ENCODE peak calls at places on chromosomes 4 and X, in nine cellular contexts. W is suprapubic skin, L is lower leg skin, B is right lobe of liver, O is fibroblast of the aortic adventitia, R is kidney epithelial cell, J is ovary, Q is bronchial epithelial cell, U is HCT116. H is an unnamed sample.

GRCh38 chr4:3847211-3847940 is 81.2 kb downstream of the ADRA2C start:
- DNase-seq in W (no peak), L (no peak), B (no peak), O (no peak), R (no peak), J (no peak), Q (no peak), U (no peak), H (no peak)

GRCh38 chrX:16138108-16138427 is 14.7 kb downstream of the GRPR start:
- DNase-seq in W (no peak), L (no peak), B (no peak), O (peak), R (no peak), J (no peak), Q (no peak), U (peak), H (no peak)

GRCh38 chr4:188107931-188108843 is 1.2 kb downstream of the TRIML2 start:
- DNase-seq in W (no peak), L (no peak), B (no peak), O (no peak), R (no peak), J (no peak), Q (peak), U (peak), H (no peak)

GRCh38 chr4:33577798-33578197 is 2666.5 kb downstream of the ARAP2 start:
- DNase-seq in W (no peak), L (no peak), B (no peak), O (no peak), R (no peak), J (no peak), Q (no peak), U (no peak), H (no peak)

GRCh38 chr4:158172558-158173258 is at the start of gene GASK1B:
- DNase-seq in W (no peak), L (peak), B (no peak), O (peak), R (no peak), J (peak), Q (peak), U (peak), H (peak)

GRCh38 chr4:127364397-127364796 is 268.4 kb upstream of the INTU start:
- DNase-seq in W (no peak), L (no peak), B (no peak), O (no peak), R (no peak), J (no peak), Q (no peak), U (no peak), H (no peak)

GRCh38 chr4:110270492-110271197 is 72.2 kb upstream of the ELOVL6 start:
- DNase-seq in W (no peak), L (no peak), B (no peak), O (peak), R (peak), J (no peak), Q (peak), U (no peak), H (no peak)

GRCh38 chr4:69656653-69657158 is 3.7 kb upstream of the UGT2A1 start:
- DNase-seq in W (no peak), L (no peak), B (no peak), O (no peak), R (no peak), J (no peak), Q (no peak), U (no peak), H (no peak)

GRCh38 chr4:108540536-108540935 is 79.8 kb upstream of the RPL34 start:
- DNase-seq in W (no peak), L (no peak), B (no peak), O (no peak), R (peak), J (no peak), Q (peak), U (no peak), H (no peak)

GRCh38 chr4:38815879-38816782 is 11.5 kb upstream of the TLR1 start:
- DNase-seq in W (no peak), L (no peak), B (no peak), O (no peak), R (no peak), J (no peak), Q (peak), U (no peak), H (no peak)

GRCh38 chr4:81723927-81724587 is 252.3 kb upstream of the RASGEF1B start:
- DNase-seq in W (no peak), L (peak), B (peak), O (peak), R (no peak), J (no peak), Q (peak), U (no peak), H (no peak)

GRCh38 chr4:36235306-36235705 is 9.0 kb downstream of the ARAP2 start:
- DNase-seq in W (no peak), L (no peak), B (no peak), O (no peak), R (no peak), J (no peak), Q (peak), U (no peak), H (no peak)

GRCh38 chr4:23006756-23007155 is 314.0 kb downstream of the GBA3 start:
- DNase-seq in W (no peak), L (no peak), B (no peak), O (peak), R (no peak), J (no peak), Q (peak), U (no peak), H (no peak)

GRCh38 chr4:90061881-90062280 is 65.3 kb upstream of the CCSER1 start:
- DNase-seq in W (no peak), L (no peak), B (no peak), O (no peak), R (no peak), J (no peak), Q (no peak), U (no peak), H (no peak)

GRCh38 chr4:152052431-152053057 is 291.7 kb upstream of the GATB start:
- DNase-seq in W (no peak), L (no peak), B (no peak), O (peak), R (no peak), J (no peak), Q (no peak), U (no peak), H (no peak)

GRCh38 chr4:164977243-164978164 is at the start of gene TRIM61:
- DNase-seq in W (no peak), L (no peak), B (no peak), O (peak), R (no peak), J (peak), Q (no peak), U (no peak), H (peak)

GRCh38 chrX:74557378-74557777 is 57.0 kb downstream of the RLIM start:
- DNase-seq in W (no peak), L (no peak), B (no peak), O (no peak), R (no peak), J (no peak), Q (no peak), U (no peak), H (no peak)

GRCh38 chrX:69504626-69505612 is 793 bp downstream of the NALF2 start:
- DNase-seq in W (no peak), L (no peak), B (no peak), O (no peak), R (no peak), J (no peak), Q (no peak), U (no peak), H (no peak)

GRCh38 chr4:153616005-153616555 is 68.0 kb upstream of the TLR2 start:
- DNase-seq in W (no peak), L (no peak), B (no peak), O (peak), R (no peak), J (no peak), Q (no peak), U (no peak), H (no peak)

GRCh38 chrX:15072880-15073279 is 197.0 kb downstream of the ASB9 start:
- DNase-seq in W (no peak), L (no peak), B (no peak), O (no peak), R (no peak), J (no peak), Q (no peak), U (no peak), H (no peak)

GRCh38 chrX:1564750-1565683 is 26.4 kb upstream of the AKAP17A start:
- DNase-seq in W (peak), L (no peak), B (peak), O (no peak), R (no peak), J (no peak), Q (no peak), U (no peak), H (no peak)

GRCh38 chr4:163591614-163592020 is 97.1 kb downstream of the TMA16 start:
- DNase-seq in W (no peak), L (no peak), B (no peak), O (no peak), R (no peak), J (no peak), Q (no peak), U (no peak), H (no peak)

GRCh38 chr4:77877167-77877566 is 14.5 kb downstream of the MRPL1 start:
- DNase-seq in W (no peak), L (no peak), B (no peak), O (no peak), R (no peak), J (no peak), Q (no peak), U (no peak), H (no peak)

GRCh38 chr4:39365931-39366771 is at the start of gene RFC1:
- DNase-seq in W (peak), L (peak), B (peak), O (peak), R (peak), J (peak), Q (peak), U (peak), H (peak)

GRCh38 chr4:15423285-15423711 is 4.5 kb upstream of the C1QTNF7 start:
- DNase-seq in W (no peak), L (no peak), B (no peak), O (no peak), R (no peak), J (no peak), Q (no peak), U (no peak), H (no peak)

GRCh38 chr4:15428611-15429010 is 778 bp downstream of the C1QTNF7 start:
- DNase-seq in W (no peak), L (peak), B (no peak), O (no peak), R (no peak), J (no peak), Q (peak), U (no peak), H (no peak)

GRCh38 chr4:15425520-15425919 is 2.3 kb upstream of the C1QTNF7 start:
- DNase-seq in W (no peak), L (no peak), B (no peak), O (no peak), R (no peak), J (no peak), Q (peak), U (no peak), H (no peak)

GRCh38 chr4:15427126-15427525 is 707 bp upstream of the C1QTNF7 start:
- DNase-seq in W (no peak), L (no peak), B (no peak), O (no peak), R (no peak), J (no peak), Q (peak), U (no peak), H (no peak)

DNA sequence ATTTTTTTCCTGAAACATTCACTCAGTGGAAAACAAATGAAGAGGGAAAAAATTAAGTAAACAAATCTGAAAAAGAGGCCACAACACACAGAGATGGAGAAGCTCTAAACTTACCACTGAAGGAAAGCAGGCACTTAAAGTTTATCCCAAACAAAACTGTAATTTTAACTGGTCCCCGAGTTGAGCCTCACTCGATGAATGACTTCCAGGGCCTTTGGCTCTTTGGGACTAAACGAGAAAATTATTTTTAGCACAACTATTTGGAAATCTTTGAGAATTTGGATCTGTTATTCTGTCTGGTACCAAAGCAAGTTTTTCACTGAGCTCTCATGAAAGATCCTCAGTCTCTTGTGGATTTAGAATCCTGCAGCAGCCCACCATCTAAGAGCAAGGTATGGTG is at the start of gene C1QTNF7:
- DNase-seq in W (no peak), L (no peak), B (no peak), O (no peak), R (no peak), J (no peak), Q (no peak), U (no peak), H (no peak)
- H3K4me3 ChIP-seq in W (no peak), L (no peak), B (no peak), O (no peak), R (no peak), J (no peak), Q (no peak), U (no peak), H (no peak)

GRCh38 chr4:61517144-61517543 is 317.0 kb downstream of the ADGRL3 start:
- DNase-seq in W (no peak), L (no peak), B (no peak), O (no peak), R (no peak), J (no peak), Q (no peak), U (no peak), H (peak)
- TF ChIP-seq CTCF in W (no peak), L (no peak), B (no peak), O (no peak), R (peak), J (no peak), Q (no peak), U (no peak), H (no peak)

GRCh38 chr4:88975925-88976511 is 81.0 kb downstream of the FAM13A start:
- DNase-seq in W (no peak), L (no peak), B (no peak), O (no peak), R (no peak), J (no peak), Q (no peak), U (no peak), H (no peak)
- H3K4me3 ChIP-seq in W (no peak), L (no peak), B (no peak), O (no peak), R (no peak), J (no peak), Q (no peak), U (no peak), H (no peak)

DNA sequence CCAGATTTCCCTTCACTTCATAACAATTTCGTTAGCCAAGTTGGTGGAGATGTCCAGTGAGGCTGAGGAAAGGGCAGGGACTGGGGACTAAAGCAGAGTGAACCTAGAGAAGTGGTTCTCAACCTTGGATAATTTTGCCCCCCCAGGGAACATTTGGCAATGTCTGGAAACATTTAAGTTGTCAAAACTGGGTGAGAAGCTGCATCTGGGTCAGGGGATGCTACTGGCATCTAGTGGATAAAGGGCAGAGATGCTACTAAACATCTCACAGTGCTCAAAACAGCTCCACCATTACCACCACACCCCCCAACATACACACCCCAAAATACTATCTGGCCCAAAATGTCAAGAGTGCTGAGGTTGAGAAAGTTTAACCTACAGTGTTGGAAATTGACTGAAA is 32.0 kb upstream of the FGF16 start:
- DNase-seq in W (no peak), L (no peak), B (no peak), O (peak), R (no peak), J (no peak), Q (no peak), U (no peak), H (no peak)
- TF ChIP-seq CTCF in W (no peak), L (no peak), B (no peak), O (peak), R (no peak), J (no peak), Q (no peak), U (peak), H (no peak)

GRCh38 chrX:11757397-11757728 is 674 bp upstream of the MSL3 start:
- DNase-seq in W (no peak), L (no peak), B (no peak), O (no peak), R (no peak), J (no peak), Q (no peak), U (no peak), H (no peak)
- H3K4me3 ChIP-seq in W (peak), L (peak), B (peak), O (peak), R (peak), J (peak), Q (peak), U (no peak), H (peak)

GRCh38 chr4:149735796-149736195 is 79.8 kb downstream of the IQCM start:
- DNase-seq in W (no peak), L (no peak), B (no peak), O (peak), R (no peak), J (no peak), Q (no peak), U (no peak), H (no peak)
- TF ChIP-seq CTCF in W (no peak), L (no peak), B (no peak), O (no peak), R (no peak), J (no peak), Q (no peak), U (peak), H (no peak)

DNA sequence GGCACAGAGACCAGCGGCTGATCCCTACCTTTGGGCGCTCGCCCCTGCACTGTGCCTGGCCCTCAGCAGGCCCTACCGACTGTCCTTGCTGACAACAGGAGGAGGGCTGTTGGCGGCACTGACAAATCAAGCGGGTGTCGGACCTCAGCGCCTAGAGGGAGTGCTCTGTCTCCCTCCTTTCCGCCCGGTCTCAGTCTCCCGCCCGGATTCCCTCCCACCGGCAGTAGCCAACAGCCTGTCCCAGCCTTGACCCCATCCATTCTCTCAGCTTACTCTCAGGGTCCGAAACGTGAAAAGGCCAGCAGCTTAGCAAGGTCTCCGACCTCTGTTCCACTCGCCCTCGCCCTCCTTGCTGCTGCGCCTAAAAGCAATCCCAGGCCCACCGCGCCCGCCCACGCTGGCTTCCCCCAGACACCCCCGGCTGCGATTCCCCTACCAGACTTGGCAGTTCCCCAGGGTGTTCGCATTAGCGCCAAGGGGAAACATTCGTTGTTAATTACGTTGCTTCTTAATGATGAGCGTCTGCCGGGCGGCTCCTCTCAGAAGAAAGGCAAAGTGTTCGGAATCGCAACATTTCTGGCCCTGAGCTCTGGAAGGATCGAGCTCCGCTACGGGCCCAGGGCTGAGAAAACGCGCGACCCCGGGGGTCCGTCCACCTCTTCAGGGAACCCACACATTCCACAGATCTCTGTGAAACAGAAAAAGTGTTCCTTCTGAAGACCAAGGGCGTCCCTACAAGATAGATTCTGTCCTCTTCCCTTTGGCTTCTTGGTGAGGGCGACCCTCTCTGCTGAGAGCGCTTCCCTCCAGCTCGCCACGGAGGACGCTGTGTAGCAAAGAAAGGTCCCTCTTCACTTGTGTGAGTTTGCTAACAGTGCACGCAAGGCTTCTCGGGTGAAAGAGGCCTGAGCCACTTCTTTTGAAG is 96.1 kb downstream of the SOWAHB start:
- DNase-seq in W (no peak), L (no peak), B (no peak), O (peak), R (no peak), J (peak), Q (no peak), U (no peak), H (no peak)
- H3K4me3 ChIP-seq in W (peak), L (no peak), B (no peak), O (no peak), R (no peak), J (peak), Q (no peak), U (no peak), H (no peak)